ENCODE peak calls at places on chromosomes 3 and 15, in seven cellular contexts. L is NCI-H524 treated with DMSO at 0.1 percent for 48 hours; F is RPMI8226; C is activated effector memory CD4-positive, alpha-beta T cell treated with anti-CD3 and anti-CD28 coated beads, Interleukin-2, amount 50 U/mL, for 16 hours; P is hypothalamus; I is activated naive CD8-positive, alpha-beta T cell treated with anti-CD3 and anti-CD28 coated beads, Interleukin-2, amount 10 ng/mL, durations not matched to agents 7 days and 5 days; K is right lobe of liver. X is an unnamed sample.

GRCh38 chr15:85030301-85031049 is 48.8 kb downstream of the PDE8A start:
- DNase-seq in L (no peak), F (no peak), C (no peak), P (no peak), I (no peak), K (no peak), X (no peak)

GRCh38 chr3:52835766-52836470 is 1.1 kb upstream of the MUSTN1 start:
- DNase-seq in L (no peak), F (no peak), C (no peak), P (no peak), I (no peak), K (peak; percentile 37), X (no peak)

GRCh38 chr15:101009176-101009575 is 90.0 kb downstream of the LRRK1 start:
- DNase-seq in L (no peak), F (no peak), C (no peak), P (no peak), I (no peak), K (no peak), X (peak; percentile 26)

GRCh38 chr3:172106989-172107388 is 67.6 kb downstream of the FNDC3B start:
- DNase-seq in L (no peak), F (peak; percentile 97), C (peak; percentile 79), P (no peak), I (peak; percentile 68), K (no peak), X (no peak)

GRCh38 chr3:264394-265156 is 68.0 kb downstream of the CHL1 start:
- DNase-seq in L (no peak), F (no peak), C (no peak), P (no peak), I (no peak), K (no peak), X (no peak)

GRCh38 chr3:34742151-34742550 is 897.2 kb upstream of the ARPP21 start:
- DNase-seq in L (no peak), F (no peak), C (no peak), P (no peak), I (no peak), K (no peak), X (no peak)

GRCh38 chr15:87477056-87477455 is 779.5 kb downstream of the NTRK3 start:
- DNase-seq in L (no peak), F (no peak), C (no peak), P (no peak), I (no peak), K (no peak), X (no peak)

GRCh38 chr3:122074621-122075265 is 19.6 kb downstream of the CD86 start:
- DNase-seq in L (no peak), F (peak; percentile 42), C (no peak), P (no peak), I (peak; percentile 29), K (peak; percentile 60), X (no peak)

GRCh38 chr3:47455806-47456452 is 19.8 kb downstream of the SCAP start:
- DNase-seq in L (no peak), F (no peak), C (no peak), P (no peak), I (no peak), K (no peak), X (no peak)

GRCh38 chr3:72492240-72492639 is 356.0 kb downstream of the SHQ1 start:
- DNase-seq in L (no peak), F (no peak), C (no peak), P (no peak), I (no peak), K (no peak), X (peak; percentile 81)

GRCh38 chr3:47715928-47716327 is 65.8 kb downstream of the SMARCC1 start:
- DNase-seq in L (no peak), F (no peak), C (no peak), P (no peak), I (no peak), K (no peak), X (no peak)

GRCh38 chr15:90905306-90906180 is 2.4 kb downstream of the MAN2A2 start:
- DNase-seq in L (no peak), F (no peak), C (no peak), P (no peak), I (no peak), K (peak; percentile 53), X (peak; percentile 74)

X was measured in RWPE2.